ENCODE peak calls at places on chromosomes 2 and 18, in four cellular contexts. X is activated naive CD8-positive, alpha-beta T cell treated with anti-CD3 and anti-CD28 coated beads, Interleukin-2, amount 50 U/mL, for 24 hours; A is nucleus accumbens; J is hepatocyte. F is an unnamed sample.

GRCh38 chr2:33131820-33132219 is 185.1 kb downstream of the LTBP1 start:
- DNase-seq in X (no peak), A (no peak), J (no peak), F (no peak)

GRCh38 chr18:27695509-27695908 is 481.4 kb downstream of the CDH2 start:
- DNase-seq in X (no peak), J (peak; percentile 27), A (no peak), F (no peak)

GRCh38 chr2:189798312-189799029 is 14.2 kb downstream of the PMS1 start:
- DNase-seq in X (no peak), A (no peak), J (peak; percentile 23), F (peak; percentile 45)

GRCh38 chr2:201114846-201115245 is 1.1 kb upstream of the CFLAR start:
- DNase-seq in X (no peak), J (no peak), A (no peak), F (peak; percentile 46)

GRCh38 chr18:37566479-37567060 is 972 bp upstream of the CELF4 start:
- DNase-seq in J (no peak), X (no peak), A (no peak), F (no peak)

GRCh38 chr2:117835990-117836760 is 21.7 kb downstream of the DDX18 start:
- DNase-seq in J (peak; percentile 90), X (peak; percentile 67), A (peak; percentile 43), F (peak; percentile 96)

GRCh38 chr2:36356199-36356989 is 816 bp downstream of the CRIM1 start:
- DNase-seq in X (peak; percentile 49), A (no peak), J (peak; percentile 68), F (no peak)

GRCh38 chr2:150355440-150355839 is 132.0 kb downstream of the RND3 start:
- DNase-seq in A (no peak), J (no peak), X (no peak), F (no peak)

GRCh38 chr2:201500534-201500933 is 49.0 kb downstream of the STRADB start:
- DNase-seq in J (no peak), A (no peak), X (no peak), F (no peak)

GRCh38 chr2:33015421-33016142 is 68.8 kb downstream of the LTBP1 start:
- DNase-seq in J (peak; percentile 65), A (no peak), X (no peak), F (peak; percentile 74)

GRCh38 chr2:149125031-149125725 is 86.7 kb downstream of the LYPD6B start:
- DNase-seq in A (no peak), X (no peak), J (peak; percentile 52), F (no peak)

GRCh38 chr2:205745661-205746407 is 63.5 kb downstream of the NRP2 start:
- DNase-seq in J (no peak), X (no peak), A (no peak), F (no peak)

GRCh38 chr2:176106636-176107539 is at the start of gene HOXD11:
- DNase-seq in J (no peak), X (no peak), A (no peak), F (peak; percentile 61)

GRCh38 chr2:23385351-23385747 is 370 bp downstream of the KLHL29 start:
- DNase-seq in A (no peak), J (peak; percentile 54), X (peak; percentile 20), F (peak; percentile 80)

GRCh38 chr2:216474925-216475670 is 23.5 kb upstream of the RPL37A start:
- DNase-seq in A (no peak), J (no peak), X (peak; percentile 45), F (no peak)

GRCh38 chr2:63023444-63023843 is 27.2 kb upstream of the OTX1 start:
- DNase-seq in A (no peak), X (no peak), J (peak; percentile 11), F (no peak)

GRCh38 chr2:8819194-8819593 is 18.2 kb downstream of the KIDINS220 start:
- DNase-seq in A (no peak), X (no peak), J (no peak), F (peak; percentile 32)

GRCh38 chr18:34697891-34698290 is 12.2 kb upstream of the DTNA start:
- DNase-seq in X (no peak), A (no peak), J (no peak), F (no peak)

GRCh38 chr2:20812779-20813178 is 10.1 kb downstream of the LDAH start:
- DNase-seq in A (no peak), X (no peak), J (no peak), F (no peak)

GRCh38 chr2:121754851-121755236 is 607 bp upstream of the TSN start:
- DNase-seq in J (no peak), X (no peak), A (no peak), F (no peak)

GRCh38 chr2:157771234-157771633 is 104.9 kb downstream of the ACVR1 start:
- DNase-seq in X (no peak), J (no peak), A (no peak), F (no peak)

GRCh38 chr2:207970825-207971142 is 54.5 kb downstream of the PLEKHM3 start:
- DNase-seq in X (no peak), A (no peak), J (peak; percentile 16), F (no peak)

GRCh38 chr2:149612122-149612521 is 24.5 kb upstream of the MMADHC start:
- DNase-seq in A (no peak), X (no peak), J (no peak), F (peak; percentile 13)

GRCh38 chr18:22840606-22841144 is 92.5 kb upstream of the RBBP8 start:
- DNase-seq in J (no peak), A (no peak), X (no peak), F (peak; percentile 46)

GRCh38 chr2:185780890-185781289 is 42.3 kb downstream of the FSIP2 start:
- DNase-seq in A (no peak), J (no peak), X (no peak), F (no peak)

GRCh38 chr2:305366-305765 is 17.5 kb upstream of the ALKAL2 start:
- DNase-seq in J (no peak), A (no peak), X (no peak), F (no peak)

GRCh38 chr2:100852999-100853908 is 33.3 kb downstream of the NPAS2 start:
- DNase-seq in A (no peak), J (no peak), X (no peak), F (no peak)